ENCODE peak calls at places on chromosomes 3 and 15, in ten cellular contexts. V is A549, F is upper lobe of left lung, Q is ovary, O is SK-N-SH, N is tibial nerve, H is suprapubic skin, Y is GM12878, S is HepG2, D is transverse colon. J is an unnamed sample.

GRCh38 chr15:38624248-38625214 is 59.9 kb upstream of the RASGRP1 start:
- DNase-seq in Y (no peak), O (no peak), F (no peak), N (no peak), H (no peak), Q (no peak), V (no peak), S (no peak), D (no peak), J (no peak)

GRCh38 chr3:13346481-13347389 is 73.4 kb downstream of the NUP210 start:
- DNase-seq in Y (no peak), F (no peak), D (peak), Q (no peak), N (peak), S (no peak), H (no peak), V (no peak), O (peak), J (no peak)

GRCh38 chr15:62485170-62485720 is 320.2 kb upstream of the C2CD4B start:
- DNase-seq in D (no peak), O (no peak), V (no peak), N (no peak), S (peak), Y (no peak), H (no peak), Q (no peak), F (no peak), J (no peak)

GRCh38 chr3:188137062-188137461 is 16.9 kb upstream of the LPP start:
- DNase-seq in Y (no peak), N (no peak), O (no peak), V (no peak), Q (no peak), H (no peak), S (no peak), F (no peak), D (no peak), J (no peak)

GRCh38 chr3:114144909-114145688 is 33.8 kb downstream of the DRD3 start:
- DNase-seq in Y (no peak), Q (no peak), S (no peak), N (no peak), D (no peak), F (no peak), V (no peak), H (no peak), O (no peak), J (no peak)

GRCh38 chr3:197456271-197457091 is 99.3 kb downstream of the BDH1 start:
- DNase-seq in Q (peak), H (peak), O (no peak), S (peak), N (peak), V (peak), F (peak), D (peak), Y (no peak), J (peak)

GRCh38 chr3:56870436-56870835 is 68.7 kb upstream of the ARHGEF3 start:
- DNase-seq in F (no peak), O (no peak), D (no peak), H (no peak), N (no peak), S (peak), V (no peak), Y (no peak), Q (no peak), J (no peak)

GRCh38 chr3:3802021-3802420 is 2.8 kb downstream of the LRRN1 start:
- DNase-seq in Y (no peak), V (no peak), F (no peak), Q (no peak), N (no peak), O (no peak), H (no peak), D (no peak), S (no peak), J (no peak)

GRCh38 chr3:124745756-124746155 is 15.5 kb downstream of the UMPS start:
- DNase-seq in Y (no peak), D (no peak), O (no peak), H (no peak), F (no peak), S (no peak), N (no peak), V (no peak), Q (no peak), J (no peak)

GRCh38 chr3:183188895-183189462 is 26.4 kb upstream of the LAMP3 start:
- DNase-seq in F (no peak), O (no peak), S (peak), Q (peak), D (peak), Y (no peak), V (peak), H (no peak), N (no peak), J (no peak)

GRCh38 chr3:40054568-40055222 is 245.3 kb downstream of the MYRIP start:
- DNase-seq in V (no peak), S (no peak), Q (no peak), D (no peak), N (no peak), F (no peak), O (no peak), H (no peak), Y (no peak), J (no peak)

GRCh38 chr15:101049282-101049681 is 130.1 kb downstream of the LRRK1 start:
- DNase-seq in S (no peak), N (no peak), Y (no peak), D (peak), F (no peak), Q (no peak), O (peak), H (peak), V (no peak), J (peak)

GRCh38 chr3:102307442-102307841 is 127.4 kb upstream of the ZPLD1 start:
- DNase-seq in H (no peak), N (no peak), V (no peak), O (no peak), F (no peak), S (no peak), Q (no peak), Y (no peak), D (no peak), J (no peak)

GRCh38 chr15:29854413-29854812 is 32.1 kb upstream of the TJP1 start:
- DNase-seq in F (no peak), N (no peak), V (no peak), O (no peak), H (no peak), Q (no peak), D (no peak), S (no peak), Y (no peak), J (no peak)

GRCh38 chr3:101074518-101074917 is 81.3 kb upstream of the ABI3BP start:
- DNase-seq in V (no peak), D (no peak), Q (no peak), N (no peak), F (no peak), O (no peak), Y (no peak), H (no peak), S (no peak), J (no peak)

GRCh38 chr3:136048068-136048467 is 82.5 kb downstream of the PPP2R3A start:
- DNase-seq in D (no peak), V (no peak), O (no peak), S (no peak), N (no peak), F (peak), H (no peak), Q (no peak), Y (no peak), J (no peak)

GRCh38 chr3:99503350-99503749 is 135.0 kb upstream of the COL8A1 start:
- DNase-seq in S (no peak), Q (no peak), H (no peak), Y (no peak), N (no peak), D (no peak), V (no peak), F (no peak), O (no peak), J (no peak)

GRCh38 chr3:44136421-44136820 is 105.3 kb upstream of the TOPAZ1 start:
- DNase-seq in V (no peak), Y (no peak), N (no peak), Q (no peak), F (no peak), H (no peak), D (no peak), S (no peak), O (no peak), J (no peak)

GRCh38 chr3:42067324-42067723 is 23.8 kb upstream of the TRAK1 start:
- DNase-seq in N (no peak), F (no peak), Q (no peak), Y (peak), S (no peak), V (no peak), H (no peak), D (no peak), O (no peak), J (no peak)

GRCh38 chr3:157239082-157239704 is 79.2 kb upstream of the CCNL1 start:
- DNase-seq in F (peak), N (peak), Y (peak), Q (peak), V (peak), S (peak), D (peak), H (no peak), O (peak), J (no peak)

GRCh38 chr3:126208618-126209256 is 28.4 kb upstream of the ALDH1L1 start:
- DNase-seq in S (peak), H (peak), F (no peak), D (peak), N (peak), O (peak), Q (peak), Y (no peak), V (peak), J (peak)

GRCh38 chr15:23035964-23036566 is 3.3 kb downstream of the TUBGCP5 start:
- DNase-seq in N (peak), F (no peak), Q (no peak), Y (no peak), S (peak), D (peak), H (no peak), V (peak), O (peak), J (no peak)

GRCh38 chr3:89180334-89180733 is 72.9 kb downstream of the EPHA3 start:
- DNase-seq in N (no peak), S (no peak), O (no peak), V (no peak), Q (no peak), F (no peak), H (no peak), D (no peak), Y (no peak), J (no peak)

GRCh38 chr3:41093476-41093875 is 105.8 kb upstream of the CTNNB1 start:
- DNase-seq in Q (no peak), H (no peak), V (no peak), O (no peak), S (no peak), Y (no peak), N (no peak), D (no peak), F (no peak), J (no peak)

GRCh38 chr15:75307778-75308390 is 25.2 kb downstream of the GOLGA6D start:
- DNase-seq in D (peak), N (no peak), O (peak), H (no peak), Y (no peak), F (no peak), S (peak), Q (peak), V (peak), J (no peak)
- TF ChIP-seq EP300 in D (no peak), N (no peak), O (no peak), H (no peak), Y (no peak), F (no peak), S (no peak), Q (no peak), V (no peak), J (no peak)

GRCh38 chr15:76642671-76643070 is 262.5 kb downstream of the SCAPER start:
- DNase-seq in H (no peak), O (no peak), V (no peak), F (no peak), D (no peak), Q (no peak), Y (no peak), S (no peak), N (no peak), J (no peak)
- TF ChIP-seq CTCF in H (no peak), O (peak), V (peak), F (peak), D (no peak), Q (no peak), Y (peak), S (no peak), N (no peak), J (no peak)

DNA sequence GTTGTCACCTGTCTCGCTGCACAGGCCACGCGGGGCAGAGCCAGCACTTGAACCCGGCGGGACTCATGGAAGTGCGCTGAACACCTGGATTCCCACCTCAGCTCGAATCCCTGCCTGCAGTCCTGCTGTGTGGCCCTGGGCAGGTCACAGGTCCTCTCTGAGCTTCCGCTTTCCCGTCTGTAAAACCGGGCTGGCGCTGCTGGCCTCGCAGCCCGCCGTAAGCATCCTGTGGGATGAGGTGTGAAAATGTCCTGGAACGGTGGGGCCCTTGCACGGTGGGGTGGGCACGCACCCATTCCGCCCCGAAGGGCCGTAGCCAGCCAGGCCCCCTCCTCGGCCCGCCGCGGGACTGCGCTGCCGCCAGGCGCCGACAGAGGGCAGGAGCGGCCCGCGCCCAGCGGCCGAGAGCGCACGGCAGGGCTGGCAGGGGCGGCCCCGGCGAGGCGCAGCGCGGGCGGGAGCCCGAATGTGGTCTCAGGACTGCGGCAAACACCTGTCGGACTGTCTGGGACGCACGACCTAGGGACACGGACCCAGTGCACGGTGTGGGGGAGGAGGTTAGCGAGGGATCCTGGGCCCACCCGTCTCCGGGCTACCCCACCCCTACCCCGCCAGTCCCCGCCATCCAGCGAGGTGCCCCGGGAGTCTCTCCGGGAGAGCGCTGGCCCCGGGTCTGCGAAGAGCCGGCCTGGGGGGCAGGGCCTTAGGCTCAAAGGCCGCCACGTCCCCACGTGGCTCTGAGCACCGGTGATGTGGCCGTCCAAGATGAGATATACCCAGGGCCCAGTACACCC is 40.4 kb downstream of the DNAJB8 start:
- DNase-seq in Q (peak), Y (no peak), N (peak), F (peak), S (peak), D (peak), H (no peak), V (peak), O (peak), J (no peak)
- H3K4me3 ChIP-seq in Q (no peak), Y (no peak), N (peak), F (peak), S (peak), D (peak), H (peak), V (peak), O (peak), J (peak)

GRCh38 chr3:150348500-150348899 is 59.6 kb upstream of the TSC22D2 start:
- DNase-seq in N (no peak), O (no peak), Y (no peak), V (peak), F (no peak), D (peak), S (peak), H (peak), Q (no peak), J (no peak)
- TF ChIP-seq EP300 in N (no peak), O (peak), Y (no peak), V (peak), F (no peak), D (no peak), S (no peak), H (no peak), Q (no peak), J (no peak)

DNA sequence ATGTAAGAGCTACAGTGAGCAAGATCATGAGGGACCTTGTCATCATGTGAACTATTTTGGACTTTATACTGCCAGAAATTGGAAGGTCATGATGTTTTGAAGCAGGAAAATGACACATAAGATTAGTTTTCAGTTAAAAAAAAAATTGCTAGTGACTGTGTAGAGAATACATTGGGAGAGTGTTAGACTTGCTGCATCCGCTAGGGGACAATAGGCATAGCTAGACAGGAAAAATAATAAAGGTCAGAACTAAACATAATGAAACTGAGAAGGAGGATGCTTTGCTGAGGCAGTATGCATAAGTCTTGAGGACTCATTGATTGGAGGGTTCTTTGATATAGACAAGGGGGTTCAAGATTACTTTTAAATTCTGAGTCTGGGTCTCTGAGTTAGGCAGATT is 275.8 kb upstream of the KCNH8 start:
- DNase-seq in S (no peak), Y (no peak), O (no peak), D (no peak), F (no peak), N (no peak), H (no peak), V (no peak), Q (no peak), J (no peak)
- TF ChIP-seq CTCF in S (no peak), Y (peak), O (no peak), D (no peak), F (no peak), N (no peak), H (no peak), V (no peak), Q (no peak), J (no peak)

DNA sequence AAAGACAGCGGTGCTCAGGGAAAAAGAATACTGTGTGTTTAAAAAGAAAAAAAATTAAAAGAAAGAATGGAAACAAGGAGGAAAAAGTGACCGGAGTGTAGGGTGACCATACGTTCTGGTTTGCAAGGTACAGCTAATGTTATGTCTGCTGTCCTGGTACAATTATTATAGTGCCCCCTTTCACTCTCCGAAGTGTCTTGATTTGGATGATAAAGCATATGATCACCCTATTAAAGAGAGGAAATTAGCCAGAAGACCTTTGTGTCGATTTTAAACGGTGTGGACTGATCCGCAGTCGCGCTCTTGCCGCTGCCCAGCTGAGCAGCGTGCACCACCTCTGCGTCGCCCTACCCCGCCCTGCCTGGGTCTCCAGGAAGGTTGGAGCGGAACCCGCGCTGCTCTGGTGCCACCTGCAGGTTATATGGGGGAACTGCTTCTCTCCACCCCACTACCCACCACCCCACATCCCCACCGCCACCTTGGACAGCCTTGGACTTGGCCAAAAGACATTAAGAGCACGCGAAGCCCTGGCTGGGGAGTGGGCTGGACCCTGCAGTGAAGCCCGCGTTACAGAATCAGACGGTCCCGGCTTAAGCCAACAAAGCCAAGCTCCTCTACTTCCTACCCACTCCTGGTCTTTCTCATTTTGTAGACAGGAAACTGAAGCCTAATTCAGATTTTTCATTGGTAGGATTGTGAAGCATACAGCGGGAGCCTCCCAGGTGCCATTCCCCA is 41.2 kb upstream of the UBE2Q2 start:
- DNase-seq in D (peak), V (peak), Q (peak), O (peak), F (peak), H (peak), Y (no peak), N (peak), S (peak), J (no peak)
- H3K4me3 ChIP-seq in D (no peak), V (peak), Q (no peak), O (peak), F (no peak), H (peak), Y (no peak), N (no peak), S (no peak), J (peak)

GRCh38 chr3:10223676-10224639 is 24.3 kb upstream of the TATDN2 start:
- DNase-seq in H (no peak), Q (no peak), D (peak), Y (peak), N (no peak), O (no peak), F (no peak), S (peak), V (no peak), J (no peak)
- TF ChIP-seq EP300 in H (no peak), Q (no peak), D (no peak), Y (no peak), N (no peak), O (no peak), F (no peak), S (peak), V (no peak), J (no peak)

GRCh38 chr3:76021376-76021775 is 236.0 kb upstream of the ZNF717 start:
- DNase-seq in F (no peak), D (no peak), N (no peak), Y (no peak), S (no peak), Q (no peak), H (no peak), V (no peak), O (no peak), J (no peak)

GRCh38 chr3:76025561-76025960 is 240.2 kb upstream of the ZNF717 start:
- DNase-seq in Q (no peak), F (no peak), H (no peak), N (no peak), S (no peak), O (no peak), V (no peak), D (no peak), Y (no peak), J (no peak)

GRCh38 chr3:76026379-76026778 is 241.0 kb upstream of the ZNF717 start:
- DNase-seq in F (no peak), Q (no peak), S (no peak), N (no peak), Y (no peak), O (no peak), H (no peak), D (no peak), V (no peak), J (no peak)

GRCh38 chr3:76028816-76029215 is 243.5 kb upstream of the ZNF717 start:
- DNase-seq in F (no peak), D (no peak), S (no peak), Y (no peak), N (no peak), V (no peak), H (no peak), O (no peak), Q (no peak), J (no peak)

GRCh38 chr3:76024640-76025039 is 239.3 kb upstream of the ZNF717 start:
- DNase-seq in V (no peak), Q (no peak), S (peak), Y (no peak), N (no peak), F (no peak), H (no peak), O (peak), D (no peak), J (no peak)
- TF ChIP-seq CTCF in V (no peak), Q (no peak), S (peak), Y (peak), N (no peak), F (no peak), H (no peak), O (peak), D (no peak), J (peak)

GRCh38 chr15:60076582-60077263 is 72.6 kb downstream of the FOXB1 start:
- DNase-seq in O (no peak), D (no peak), S (no peak), Q (no peak), V (no peak), H (no peak), Y (no peak), F (no peak), N (no peak), J (no peak)
- H3K4me3 ChIP-seq in O (no peak), D (no peak), S (no peak), Q (no peak), V (no peak), H (no peak), Y (no peak), F (no peak), N (no peak), J (no peak)

DNA sequence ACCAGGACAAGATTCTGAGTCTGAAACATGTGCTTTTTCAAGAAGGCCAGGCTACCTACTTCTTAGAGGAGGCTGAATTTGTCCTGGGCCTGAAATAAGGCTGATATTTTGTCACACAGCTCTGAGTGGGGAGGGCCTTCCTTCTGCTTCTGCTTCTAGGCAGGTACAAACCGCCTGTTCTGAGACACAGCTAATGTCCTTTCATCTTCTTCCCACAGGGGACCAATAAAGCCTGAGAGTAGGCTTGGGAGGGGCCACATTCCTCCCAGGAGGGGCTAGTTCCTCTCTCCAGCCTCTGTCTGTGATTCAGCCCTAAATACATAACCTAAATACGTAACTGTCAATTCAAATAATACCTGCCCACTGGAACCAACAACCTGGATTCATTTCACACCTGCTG is 34.8 kb downstream of the CRYGS start:
- DNase-seq in N (no peak), O (no peak), H (no peak), V (no peak), Y (no peak), S (no peak), Q (no peak), D (no peak), F (no peak), J (no peak)
- TF ChIP-seq EP300 in N (no peak), O (no peak), H (no peak), V (no peak), Y (no peak), S (no peak), Q (no peak), D (no peak), F (no peak), J (no peak)

J was measured in esophagus muscularis mucosa.